ENCODE peak calls at places on chromosomes 16 and 17, in five cellular contexts. One of them, this sample, is unnamed. For H3K4me1, the result is how much of the 10 kb centered on the place peaks cover.

GRCh38 chr17:30344283-30345088 is 10.6 kb upstream of the TMIGD1 start:
- DNase-seq in aorta: no peak
- DNase-seq in fibroblast of lung: peak
- DNase-seq in IMR-90: peak
- DNase-seq in small intestine: peak
- DNase-seq in this sample: peak

GRCh38 chr16:81486555-81487061 is 42.0 kb downstream of the CMIP start:
- DNase-seq in fibroblast of lung: peak
- DNase-seq in IMR-90: peak
- DNase-seq in aorta: peak
- DNase-seq in small intestine: no peak
- DNase-seq in this sample: no peak

GRCh38 chr17:5237541-5238016 is 2.9 kb upstream of the SCIMP start:
- DNase-seq in small intestine: peak
- DNase-seq in aorta: no peak
- DNase-seq in IMR-90: peak
- DNase-seq in fibroblast of lung: peak
- DNase-seq in this sample: peak

GRCh38 chr16:380837-381787 is 666 bp downstream of the PGAP6 start:
- DNase-seq in small intestine: peak
- DNase-seq in IMR-90: peak
- DNase-seq in fibroblast of lung: no peak
- DNase-seq in aorta: peak
- DNase-seq in this sample: peak

GRCh38 chr16:14146445-14146844 is 75.3 kb downstream of the MRTFB start:
- DNase-seq in small intestine: peak
- DNase-seq in IMR-90: no peak
- DNase-seq in aorta: no peak
- DNase-seq in fibroblast of lung: no peak
- DNase-seq in this sample: no peak

GRCh38 chr16:30032083-30032819 is 1.2 kb upstream of the TLCD3B start:
- DNase-seq in small intestine: peak
- DNase-seq in aorta: no peak
- DNase-seq in IMR-90: peak
- DNase-seq in fibroblast of lung: peak
- DNase-seq in this sample: peak

GRCh38 chr17:44108440-44109311 is 14.8 kb downstream of the HDAC5 start:
- DNase-seq in aorta: peak
- DNase-seq in small intestine: no peak
- DNase-seq in IMR-90: peak
- DNase-seq in fibroblast of lung: peak
- DNase-seq in this sample: peak

GRCh38 chr17:8913879-8914278 is 46.4 kb upstream of the PIK3R6 start:
- DNase-seq in aorta: no peak
- DNase-seq in fibroblast of lung: no peak
- DNase-seq in IMR-90: no peak
- DNase-seq in small intestine: no peak
- DNase-seq in this sample: no peak

GRCh38 chr16:30786115-30786935 is 680 bp downstream of the ZNF629 start:
- DNase-seq in small intestine: peak
- DNase-seq in aorta: no peak
- DNase-seq in fibroblast of lung: peak
- DNase-seq in IMR-90: peak
- DNase-seq in this sample: peak

GRCh38 chr17:73423806-73424205 is 112.0 kb upstream of the CDC42EP4 start:
- DNase-seq in IMR-90: no peak
- DNase-seq in aorta: peak
- DNase-seq in small intestine: no peak
- DNase-seq in fibroblast of lung: no peak
- DNase-seq in this sample: no peak

GRCh38 chr16:89383095-89384003 is 107.0 kb downstream of the ANKRD11 start:
- DNase-seq in aorta: peak
- DNase-seq in small intestine: peak
- DNase-seq in fibroblast of lung: peak
- DNase-seq in IMR-90: peak
- DNase-seq in this sample: peak

GRCh38 chr16:56964243-56965148 is 2.7 kb downstream of the CETP start:
- DNase-seq in fibroblast of lung: peak
- DNase-seq in aorta: peak
- DNase-seq in small intestine: peak
- DNase-seq in IMR-90: peak
- DNase-seq in this sample: peak

GRCh38 chr17:79650283-79650682 is 39.4 kb upstream of the RBFOX3 start:
- DNase-seq in fibroblast of lung: no peak
- DNase-seq in IMR-90: no peak
- DNase-seq in aorta: no peak
- DNase-seq in small intestine: no peak
- DNase-seq in this sample: no peak

GRCh38 chr16:85420501-85421337 is 192.4 kb upstream of the GSE1 start:
- DNase-seq in fibroblast of lung: peak
- DNase-seq in IMR-90: peak
- DNase-seq in aorta: peak
- DNase-seq in small intestine: peak
- DNase-seq in this sample: peak

GRCh38 chr17:58416937-58417299 is 416 bp downstream of the RNF43 start:
- DNase-seq in small intestine: no peak
- DNase-seq in fibroblast of lung: no peak
- DNase-seq in aorta: no peak
- DNase-seq in IMR-90: no peak
- DNase-seq in this sample: no peak

GRCh38 chr17:38587956-38588771 is 17.6 kb downstream of the SRCIN1 start:
- DNase-seq in small intestine: no peak
- DNase-seq in IMR-90: no peak
- DNase-seq in aorta: no peak
- DNase-seq in fibroblast of lung: no peak
- DNase-seq in this sample: no peak
- H3K4me1 ChIP-seq in small intestine: under half
- H3K4me1 ChIP-seq in IMR-90: under half
- H3K4me1 ChIP-seq in aorta: under half
- H3K4me1 ChIP-seq in fibroblast of lung: under half
- H3K4me1 ChIP-seq in this sample: under half

GRCh38 chr17:2082003-2082862 is 27.3 kb downstream of the HIC1 start:
- DNase-seq in small intestine: no peak
- DNase-seq in aorta: no peak
- DNase-seq in fibroblast of lung: no peak
- DNase-seq in IMR-90: peak
- DNase-seq in this sample: no peak
- H3K4me1 ChIP-seq in small intestine: under half
- H3K4me1 ChIP-seq in aorta: under half
- H3K4me1 ChIP-seq in fibroblast of lung: under half
- H3K4me1 ChIP-seq in IMR-90: under half
- H3K4me1 ChIP-seq in this sample: half or more

DNA sequence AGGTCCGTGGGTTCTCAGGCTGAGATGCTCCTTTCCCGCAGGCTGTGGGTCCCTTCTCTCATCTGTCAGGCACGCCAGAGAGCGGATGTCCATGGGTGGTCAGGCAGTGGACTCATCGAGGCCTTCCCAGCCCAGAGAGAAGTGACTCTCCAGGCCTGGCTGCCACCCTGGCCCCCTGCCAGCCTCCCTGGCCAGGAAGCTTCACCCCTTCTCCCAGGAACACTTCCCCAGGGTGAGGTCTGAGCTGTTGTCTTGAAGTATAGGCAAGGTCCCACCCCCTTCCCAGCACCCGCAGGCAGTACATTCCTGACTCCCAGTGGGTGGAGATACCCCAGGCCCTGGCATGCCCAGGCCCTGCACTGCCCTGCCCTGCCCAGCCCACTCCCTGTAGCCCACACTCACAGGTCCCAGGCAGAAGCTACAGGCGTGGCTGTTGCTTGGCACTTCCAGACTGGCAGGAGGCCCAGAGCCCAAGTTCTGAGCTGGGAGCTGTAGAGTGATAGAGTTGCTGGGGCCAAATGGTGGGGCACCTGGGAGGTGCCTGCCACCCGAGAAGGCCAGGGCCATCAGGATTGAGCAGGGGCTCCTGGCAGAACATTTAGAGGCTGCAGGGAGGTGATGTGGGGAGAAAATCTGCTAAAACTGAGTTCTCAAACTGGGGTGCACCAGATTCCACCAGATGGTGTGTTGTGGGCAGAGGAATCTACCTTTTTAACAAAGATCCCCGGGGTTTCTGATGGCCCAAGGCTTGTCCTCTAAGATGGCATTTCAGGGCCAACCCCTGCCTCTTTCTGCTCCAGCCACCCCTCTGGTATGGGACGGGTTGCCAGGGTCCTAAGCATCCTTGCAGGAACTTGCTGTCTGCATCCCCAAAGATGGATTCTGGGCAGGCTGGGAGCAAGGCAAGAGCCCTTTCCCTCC is 6.7 kb downstream of the ITGA3 start:
- DNase-seq in IMR-90: peak
- DNase-seq in fibroblast of lung: peak
- DNase-seq in small intestine: peak
- DNase-seq in aorta: peak
- DNase-seq in this sample: no peak
- H3K4me1 ChIP-seq in IMR-90: half or more
- H3K4me1 ChIP-seq in fibroblast of lung: half or more
- H3K4me1 ChIP-seq in small intestine: under half
- H3K4me1 ChIP-seq in aorta: under half
- H3K4me1 ChIP-seq in this sample: under half

GRCh38 chr17:82000803-82001649 is 21.7 kb downstream of the CENPX start:
- DNase-seq in aorta: no peak
- DNase-seq in IMR-90: no peak
- DNase-seq in fibroblast of lung: no peak
- DNase-seq in small intestine: peak
- DNase-seq in this sample: no peak
- H3K4me1 ChIP-seq in aorta: under half
- H3K4me1 ChIP-seq in IMR-90: under half
- H3K4me1 ChIP-seq in fibroblast of lung: under half
- H3K4me1 ChIP-seq in small intestine: under half
- H3K4me1 ChIP-seq in this sample: under half

GRCh38 chr17:75998327-75998795 is 2.3 kb upstream of the CDK3 start:
- DNase-seq in aorta: no peak
- DNase-seq in fibroblast of lung: no peak
- DNase-seq in IMR-90: no peak
- DNase-seq in small intestine: peak
- DNase-seq in this sample: no peak
- H3K4me1 ChIP-seq in aorta: under half
- H3K4me1 ChIP-seq in fibroblast of lung: under half
- H3K4me1 ChIP-seq in IMR-90: under half
- H3K4me1 ChIP-seq in small intestine: under half
- H3K4me1 ChIP-seq in this sample: under half

This sample was measured in hepatocyte.